ENCODE peak calls at places on chromosomes 11 and 22, in ten cellular contexts. R is uterus, K is small intestine, V is neuronal stem cell, I is tibial artery, Y is PC-3, W is left ventricle myocardium inferior, L is kidney, B is esophagus squamous epithelium, M is colonic mucosa. H is an unnamed sample.

GRCh38 chr11:58965246-58965985 is 26.1 kb downstream of the GLYATL1 start:
- DNase-seq in L (no peak), W (no peak), B (no peak), M (no peak), V (no peak), R (no peak), I (no peak), Y (no peak), K (no peak), H (no peak)

GRCh38 chr11:62981743-62982142 is 3.0 kb downstream of the SLC22A6 start:
- DNase-seq in K (no peak), B (no peak), Y (no peak), L (no peak), V (no peak), W (no peak), R (no peak), M (no peak), I (no peak), H (no peak)

GRCh38 chr11:2432171-2432621 is 12.1 kb downstream of the TRPM5 start:
- DNase-seq in L (peak; percentile 54), W (peak; percentile 11), Y (no peak), K (no peak), R (no peak), M (no peak), I (peak; percentile 51), V (no peak), B (no peak), H (no peak)

GRCh38 chr11:67640021-67640757 is 626 bp upstream of the TBX10 start:
- DNase-seq in V (no peak), M (peak; percentile 70), R (no peak), Y (peak; percentile 57), B (no peak), K (peak; percentile 72), L (peak; percentile 82), W (no peak), I (no peak), H (peak; percentile 73)

GRCh38 chr22:17742528-17742902 is 31.8 kb downstream of the BID start:
- DNase-seq in M (peak; percentile 74), R (peak; percentile 46), B (no peak), I (no peak), V (peak; percentile 82), Y (peak; percentile 74), L (no peak), K (peak; percentile 69), W (peak; percentile 51), H (peak; percentile 54)

GRCh38 chr11:46333129-46333947 is 13.9 kb upstream of the DGKZ start:
- DNase-seq in Y (no peak), I (no peak), R (no peak), M (no peak), L (no peak), V (no peak), K (no peak), W (no peak), B (no peak), H (no peak)

GRCh38 chr11:127624455-127624854 is 623.9 kb upstream of the KIRREL3 start:
- DNase-seq in B (no peak), Y (no peak), K (no peak), V (no peak), W (peak; percentile 17), L (no peak), I (no peak), R (no peak), M (no peak), H (peak; percentile 94)

GRCh38 chr22:37260939-37261338 is 16.9 kb upstream of the RAC2 start:
- DNase-seq in W (peak; percentile 55), M (peak; percentile 62), B (no peak), V (peak; percentile 52), Y (peak; percentile 57), K (peak; percentile 59), I (no peak), L (no peak), R (no peak), H (peak; percentile 46)

GRCh38 chr11:70281114-70281729 is 10.7 kb downstream of the PPFIA1 start:
- DNase-seq in R (peak; percentile 39), B (no peak), W (peak; percentile 27), M (no peak), V (no peak), I (no peak), L (peak; percentile 53), K (no peak), Y (no peak), H (no peak)

GRCh38 chr11:34809191-34810106 is 106.7 kb downstream of the APIP start:
- DNase-seq in W (no peak), M (no peak), I (no peak), L (no peak), Y (peak; percentile 88), K (no peak), R (no peak), V (no peak), B (no peak), H (no peak)

GRCh38 chr11:65557280-65558001 is 718 bp downstream of the LTBP3 start:
- DNase-seq in K (no peak), I (peak; percentile 74), Y (no peak), B (no peak), W (no peak), M (no peak), R (no peak), L (no peak), V (no peak), H (no peak)

GRCh38 chr22:32684822-32685187 is 116.7 kb upstream of the TIMP3 start:
- DNase-seq in Y (no peak), L (no peak), R (no peak), V (no peak), I (no peak), M (no peak), K (no peak), B (no peak), W (no peak), H (no peak)

GRCh38 chr11:109957601-109958000 is 135.6 kb upstream of the ZC3H12C start:
- DNase-seq in B (no peak), M (no peak), L (no peak), K (no peak), V (no peak), W (no peak), I (no peak), R (no peak), Y (no peak), H (no peak)

GRCh38 chr11:61922539-61922938 is 5.2 kb upstream of the RAB3IL1 start:
- DNase-seq in R (peak; percentile 94), K (no peak), L (no peak), V (no peak), B (no peak), M (peak; percentile 69), W (peak; percentile 89), Y (no peak), I (peak; percentile 91), H (peak; percentile 33)

GRCh38 chr22:29801153-29801552 is 34.0 kb downstream of the UQCR10 start:
- DNase-seq in W (no peak), M (no peak), Y (no peak), I (no peak), V (peak; percentile 8), R (no peak), K (no peak), L (no peak), B (no peak), H (no peak)

GRCh38 chr11:112610996-112611795 is 350.0 kb upstream of the NCAM1 start:
- DNase-seq in W (no peak), B (no peak), M (no peak), R (no peak), V (no peak), Y (no peak), L (no peak), K (no peak), I (no peak), H (no peak)

DNA sequence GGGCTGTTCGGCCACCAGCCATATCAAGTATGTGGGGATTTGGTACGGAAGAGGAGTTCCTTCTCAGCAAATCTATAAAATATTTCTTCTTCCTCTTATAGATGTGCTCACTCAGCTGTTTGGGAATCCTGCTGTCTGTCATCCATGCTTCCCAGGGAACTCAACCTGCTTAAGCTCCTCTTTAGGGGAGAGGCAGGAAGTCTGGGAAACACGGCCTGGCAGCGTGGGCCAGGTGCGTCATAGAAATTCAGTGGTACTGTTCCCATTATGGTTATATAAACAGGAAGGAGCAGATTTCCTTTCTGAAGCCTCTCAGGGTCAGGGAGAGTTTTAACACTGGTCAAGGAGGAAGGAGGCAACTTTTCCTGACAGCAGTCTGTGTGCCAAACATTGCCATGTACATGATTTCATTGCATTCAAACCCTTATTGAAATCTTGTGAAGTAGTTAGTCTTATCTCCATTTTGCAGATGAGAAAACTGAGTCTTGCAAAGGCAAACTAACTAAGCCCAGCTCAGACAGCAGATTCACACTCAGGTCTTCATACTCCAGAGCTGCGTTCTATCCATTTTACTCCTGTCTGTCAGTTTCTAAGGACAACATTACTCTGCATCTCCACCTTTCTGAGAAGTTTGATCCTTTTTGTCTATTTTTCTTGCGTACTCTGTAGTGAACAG is 35.4 kb upstream of the AMOTL1 start:
- DNase-seq in W (peak; percentile 51), M (no peak), I (no peak), K (no peak), B (no peak), V (no peak), L (peak; percentile 71), R (peak; percentile 26), Y (peak; percentile 96), H (peak; percentile 11)
- H3K4me1 ChIP-seq in W (peaks cover 56% of the 10 kb centered on the region), M (no peaks in the 10 kb centered on the region), I (peaks cover 10% of the 10 kb centered on the region), K (no peaks in the 10 kb centered on the region), B (no peaks in the 10 kb centered on the region), V (peaks cover 6% of the 10 kb centered on the region), L (peaks cover 3% of the 10 kb centered on the region), R (no peaks in the 10 kb centered on the region), Y (peaks cover 90% of the 10 kb centered on the region), H (peaks cover 8% of the 10 kb centered on the region)

GRCh38 chr11:125413226-125413625 is 82.8 kb downstream of the FEZ1 start:
- DNase-seq in M (no peak), I (peak; percentile 47), Y (no peak), W (no peak), B (no peak), K (no peak), L (peak; percentile 16), V (no peak), R (no peak), H (no peak)
- H3K4me1 ChIP-seq in M (no peaks in the 10 kb centered on the region), I (no peaks in the 10 kb centered on the region), Y (no peaks in the 10 kb centered on the region), W (peaks cover 28% of the 10 kb centered on the region), B (no peaks in the 10 kb centered on the region), K (no peaks in the 10 kb centered on the region), L (no peaks in the 10 kb centered on the region), V (peaks cover 4% of the 10 kb centered on the region), R (no peaks in the 10 kb centered on the region), H (no peaks in the 10 kb centered on the region)

DNA sequence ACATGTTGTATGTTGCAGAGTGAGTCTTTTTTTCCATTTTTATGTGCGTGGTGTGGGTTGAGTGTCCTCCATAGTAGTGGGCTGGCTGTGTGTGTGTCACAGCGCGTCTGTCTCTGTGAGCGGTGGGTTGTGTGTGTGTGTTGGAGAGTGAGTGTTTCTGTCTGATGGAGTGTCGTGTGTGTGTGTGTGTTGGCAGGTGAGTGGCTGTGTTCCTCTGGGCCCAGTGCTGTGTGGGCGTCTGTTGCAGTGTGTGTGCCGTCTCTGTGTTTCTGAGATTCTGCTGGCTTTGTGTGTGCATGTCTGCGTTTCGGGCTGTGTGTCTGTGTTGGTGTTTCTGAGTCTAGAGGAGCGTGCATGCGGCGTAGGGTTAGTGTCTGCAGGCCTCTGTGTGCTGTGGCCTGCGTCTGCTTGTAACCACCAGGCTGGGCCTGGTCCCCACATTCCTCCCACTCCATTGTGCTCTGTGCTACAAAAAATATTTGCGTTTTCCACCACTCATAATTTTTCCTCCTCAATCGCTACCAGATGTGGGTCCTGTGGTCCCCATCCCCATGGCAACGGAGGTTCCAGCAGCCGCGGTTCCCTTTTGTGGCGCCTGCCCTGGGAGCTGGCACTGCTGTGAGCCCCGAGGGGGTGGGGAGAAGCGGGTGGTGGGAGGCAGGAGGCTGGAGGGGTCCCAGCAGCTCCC is 15.2 kb downstream of the SCARF2 start:
- DNase-seq in K (no peak), B (no peak), I (no peak), R (no peak), W (no peak), L (peak; percentile 68), Y (no peak), M (no peak), V (no peak), H (no peak)
- H3K4me1 ChIP-seq in K (no peaks in the 10 kb centered on the region), B (peaks cover 23% of the 10 kb centered on the region), I (peaks cover 32% of the 10 kb centered on the region), R (peaks cover 14% of the 10 kb centered on the region), W (peaks cover 41% of the 10 kb centered on the region), L (peaks cover 8% of the 10 kb centered on the region), Y (no peaks in the 10 kb centered on the region), M (peaks cover 7% of the 10 kb centered on the region), V (peaks cover 7% of the 10 kb centered on the region), H (no peaks in the 10 kb centered on the region)

GRCh38 chr11:57456960-57457642 is 3.2 kb upstream of the RTN4RL2 start:
- DNase-seq in L (peak; percentile 95), K (peak; percentile 73), W (peak; percentile 91), Y (peak; percentile 94), R (peak; percentile 92), I (peak; percentile 94), M (peak; percentile 92), V (peak; percentile 87), B (peak; percentile 24), H (peak; percentile 92)
- H3K4me1 ChIP-seq in L (peaks cover 19% of the 10 kb centered on the region), K (peaks cover 5% of the 10 kb centered on the region), W (peaks cover 42% of the 10 kb centered on the region), Y (peaks cover 24% of the 10 kb centered on the region), R (peaks cover 26% of the 10 kb centered on the region), I (peaks cover 43% of the 10 kb centered on the region), M (peaks cover 15% of the 10 kb centered on the region), V (peaks cover 16% of the 10 kb centered on the region), B (peaks cover 40% of the 10 kb centered on the region), H (peaks cover 41% of the 10 kb centered on the region)

H was measured in thyroid gland.